ENCODE peak calls at places on chromosomes 7 and 10, in eight cellular contexts. B is heart left ventricle; F is CD8-positive, alpha-beta T cell; K is body of pancreas; Y is suprapubic skin; X is psoas muscle; P is neural progenitor cell; V is left ventricle myocardium inferior. J is an unnamed sample.

GRCh38 chr7:55121249-55121648 is 102.4 kb downstream of the EGFR start:
- DNase-seq in B (no peak), F (no peak), K (no peak), Y (no peak), X (peak; percentile 30), P (no peak), V (no peak), J (no peak)

GRCh38 chr7:20650782-20651181 is 35.3 kb downstream of the ABCB5 start:
- DNase-seq in B (no peak), F (no peak), K (no peak), Y (no peak), X (no peak), P (no peak), V (no peak), J (no peak)

GRCh38 chr7:129574487-129574886 is 37.0 kb upstream of the NRF1 start:
- DNase-seq in B (no peak), F (no peak), K (no peak), Y (no peak), X (peak; percentile 60), P (no peak), V (no peak), J (no peak)

GRCh38 chr7:30171753-30172447 is 37.1 kb downstream of the MTURN start:
- DNase-seq in B (no peak), F (no peak), K (no peak), Y (no peak), X (no peak), P (no peak), V (no peak), J (no peak)

GRCh38 chr7:147595076-147595475 is 995.5 kb upstream of the C7orf33 start:
- DNase-seq in B (no peak), F (no peak), K (no peak), Y (no peak), X (no peak), P (no peak), V (no peak), J (no peak)

GRCh38 chr10:91621483-91622113 is 11.3 kb downstream of the PPP1R3C start:
- DNase-seq in B (no peak), F (no peak), K (no peak), Y (no peak), X (no peak), P (no peak), V (no peak), J (no peak)

GRCh38 chr7:26365077-26365896 is 73.6 kb downstream of the SNX10 start:
- DNase-seq in B (no peak), F (no peak), K (peak; percentile 50), Y (no peak), X (no peak), P (peak; percentile 80), V (no peak), J (peak; percentile 76)

GRCh38 chr10:42937649-42938180 is 139.2 kb upstream of the RET start:
- DNase-seq in B (peak; percentile 21), F (no peak), K (no peak), Y (no peak), X (no peak), P (no peak), V (no peak), J (no peak)

GRCh38 chr10:72687035-72687434 is 4.9 kb upstream of the MCU start:
- DNase-seq in B (no peak), F (no peak), K (no peak), Y (no peak), X (no peak), P (no peak), V (no peak), J (peak; percentile 39)

GRCh38 chr10:43292745-43293676 is 26.1 kb upstream of the RASGEF1A start:
- DNase-seq in B (no peak), F (no peak), K (peak; percentile 69), Y (peak; percentile 68), X (peak; percentile 63), P (peak; percentile 77), V (no peak), J (peak; percentile 74)

GRCh38 chr7:2757904-2758672 is 70.1 kb downstream of the AMZ1 start:
- DNase-seq in B (no peak), F (no peak), K (no peak), Y (no peak), X (no peak), P (no peak), V (no peak), J (peak; percentile 67)

GRCh38 chr10:71899665-71900412 is 48.8 kb upstream of the PSAP start:
- DNase-seq in B (no peak), F (no peak), K (no peak), Y (no peak), X (no peak), P (no peak), V (no peak), J (no peak)

GRCh38 chr10:11724938-11725776 is 17.0 kb upstream of the ECHDC3 start:
- DNase-seq in B (no peak), F (no peak), K (no peak), Y (no peak), X (no peak), P (peak; percentile 63), V (no peak), J (peak; percentile 61)

GRCh38 chr7:111424768-111425167 is 137.5 kb downstream of the IMMP2L start:
- DNase-seq in B (no peak), F (no peak), K (no peak), Y (no peak), X (no peak), P (no peak), V (no peak), J (no peak)

GRCh38 chr7:148697256-148697841 is 1.4 kb upstream of the CUL1 start:
- DNase-seq in B (no peak), F (no peak), K (peak; percentile 21), Y (peak; percentile 67), X (peak; percentile 66), P (no peak), V (peak; percentile 30), J (no peak)

GRCh38 chr7:46468753-46469356 is 547.8 kb upstream of the IGFBP3 start:
- DNase-seq in B (no peak), F (no peak), K (no peak), Y (no peak), X (no peak), P (peak; percentile 34), V (no peak), J (peak; percentile 7)

GRCh38 chr10:10389182-10389581 is 628.5 kb upstream of the CELF2 start:
- DNase-seq in B (no peak), F (no peak), K (no peak), Y (no peak), X (no peak), P (no peak), V (no peak), J (no peak)

GRCh38 chr10:69968830-69969229 is 83.8 kb upstream of the MACROH2A2 start:
- DNase-seq in B (no peak), F (no peak), K (no peak), Y (no peak), X (no peak), P (peak; percentile 63), V (no peak), J (no peak)

GRCh38 chr7:13946181-13946580 is 43.3 kb downstream of the ETV1 start:
- DNase-seq in B (no peak), F (no peak), K (no peak), Y (no peak), X (no peak), P (no peak), V (no peak), J (no peak)

GRCh38 chr7:17521437-17521836 is 223.0 kb downstream of the AHR start:
- DNase-seq in B (no peak), F (no peak), K (no peak), Y (no peak), X (no peak), P (no peak), V (no peak), J (no peak)

GRCh38 chr10:132447446-132448247 is 50.6 kb downstream of the PWWP2B start:
- DNase-seq in B (peak; percentile 68), F (peak; percentile 75), K (peak; percentile 81), Y (no peak), X (no peak), P (peak; percentile 56), V (no peak), J (no peak)

GRCh38 chr7:151010307-151011096 is 13.8 kb downstream of the ATG9B start:
- DNase-seq in B (no peak), F (no peak), K (no peak), Y (no peak), X (no peak), P (peak; percentile 79), V (no peak), J (no peak)

GRCh38 chr7:43838201-43838659 is 31.1 kb downstream of the MRPS24 start:
- DNase-seq in B (no peak), F (no peak), K (no peak), Y (no peak), X (no peak), P (no peak), V (no peak), J (no peak)

GRCh38 chr7:43834463-43835251 is 34.7 kb downstream of the MRPS24 start:
- DNase-seq in B (no peak), F (no peak), K (no peak), Y (no peak), X (no peak), P (no peak), V (no peak), J (no peak)
- H3K4me3 ChIP-seq in B (peak overlapping the region; percentile 39), F (peak overlapping the region; percentile 49), K (no peak overlapping the region), Y (peak overlapping the region; percentile 26), X (peak overlapping the region; percentile 26), P (no peak overlapping the region), V (peak overlapping the region; percentile 38), J (no peak overlapping the region)

GRCh38 chr7:22090512-22090911 is 144.8 kb upstream of the CDCA7L start:
- DNase-seq in B (no peak), F (no peak), K (no peak), Y (no peak), X (no peak), P (no peak), V (no peak), J (no peak)
- H3K9me3 ChIP-seq in B (no peaks in the 10 kb centered on the region), F (no peaks in the 10 kb centered on the region), K (no peaks in the 10 kb centered on the region), Y (no peaks in the 10 kb centered on the region), X (no peaks in the 10 kb centered on the region), P (no peaks in the 10 kb centered on the region), V (no peaks in the 10 kb centered on the region), J (no peaks in the 10 kb centered on the region)

GRCh38 chr10:97135464-97135863 is 50.3 kb downstream of the SLIT1 start:
- DNase-seq in B (no peak), F (no peak), K (no peak), Y (no peak), X (no peak), P (no peak), V (no peak), J (no peak)

GRCh38 chr10:97132273-97132672 is 53.5 kb downstream of the SLIT1 start:
- DNase-seq in B (no peak), F (no peak), K (no peak), Y (no peak), X (no peak), P (no peak), V (no peak), J (no peak)

GRCh38 chr10:97131702-97132101 is 54.1 kb downstream of the SLIT1 start:
- DNase-seq in B (no peak), F (no peak), K (no peak), Y (no peak), X (no peak), P (no peak), V (no peak), J (no peak)

GRCh38 chr10:97134983-97135382 is 50.8 kb downstream of the SLIT1 start:
- DNase-seq in B (no peak), F (no peak), K (no peak), Y (no peak), X (no peak), P (no peak), V (no peak), J (no peak)

GRCh38 chr10:97134202-97134601 is 51.6 kb downstream of the SLIT1 start:
- DNase-seq in B (no peak), F (no peak), K (no peak), Y (no peak), X (no peak), P (peak; percentile 69), V (no peak), J (no peak)
- H3K4me1 ChIP-seq in B (no peaks in the 10 kb centered on the region), F (no peaks in the 10 kb centered on the region), K (no peaks in the 10 kb centered on the region), Y (no peaks in the 10 kb centered on the region), X (no peaks in the 10 kb centered on the region), P (peaks cover 16% of the 10 kb centered on the region), V (peaks cover 9% of the 10 kb centered on the region), J (no peaks in the 10 kb centered on the region)

GRCh38 chr10:101237080-101237817 is 8.0 kb upstream of the LBX1 start:
- DNase-seq in B (no peak), F (no peak), K (no peak), Y (no peak), X (peak; percentile 38), P (peak; percentile 72), V (no peak), J (no peak)
- H3K4me3 ChIP-seq in B (no peak overlapping the region), F (peak overlapping the region; percentile 9), K (no peak overlapping the region), Y (no peak overlapping the region), X (no peak overlapping the region), P (peak overlapping the region; percentile 23), V (peak overlapping the region; percentile 7), J (no peak overlapping the region)